ENCODE peak calls at places on chromosome 4, in six cellular contexts. One of them, this sample, is unnamed.

GRCh38 chr4:94342713-94343112 is at the start of gene HPGDS:
- DNase-seq in osteocyte: no peak
- DNase-seq in astrocyte of the cerebellum: no peak
- DNase-seq in uterus: no peak
- DNase-seq in breast epithelium: no peak
- DNase-seq in retinal pigment epithelial cell: no peak
- DNase-seq in this sample: no peak

GRCh38 chr4:26052663-26053534 is 138.9 kb downstream of the SMIM20 start:
- DNase-seq in uterus: no peak
- DNase-seq in astrocyte of the cerebellum: no peak
- DNase-seq in breast epithelium: no peak
- DNase-seq in retinal pigment epithelial cell: no peak
- DNase-seq in osteocyte: no peak
- DNase-seq in this sample: no peak

GRCh38 chr4:95362906-95363578 is 185.7 kb downstream of the UNC5C start:
- DNase-seq in uterus: peak
- DNase-seq in osteocyte: no peak
- DNase-seq in retinal pigment epithelial cell: no peak
- DNase-seq in astrocyte of the cerebellum: no peak
- DNase-seq in breast epithelium: no peak
- DNase-seq in this sample: no peak

GRCh38 chr4:32864713-32865351 is 2144.7 kb downstream of the PCDH7 start:
- DNase-seq in breast epithelium: no peak
- DNase-seq in astrocyte of the cerebellum: no peak
- DNase-seq in uterus: no peak
- DNase-seq in osteocyte: no peak
- DNase-seq in retinal pigment epithelial cell: no peak
- DNase-seq in this sample: no peak

GRCh38 chr4:106986486-106986885 is 49.6 kb downstream of the DKK2 start:
- DNase-seq in uterus: no peak
- DNase-seq in astrocyte of the cerebellum: peak
- DNase-seq in breast epithelium: no peak
- DNase-seq in osteocyte: no peak
- DNase-seq in retinal pigment epithelial cell: peak
- DNase-seq in this sample: no peak

GRCh38 chr4:48203819-48204218 is 65.8 kb downstream of the TEC start:
- DNase-seq in uterus: no peak
- DNase-seq in breast epithelium: no peak
- DNase-seq in osteocyte: no peak
- DNase-seq in retinal pigment epithelial cell: no peak
- DNase-seq in astrocyte of the cerebellum: no peak
- DNase-seq in this sample: no peak

GRCh38 chr4:17447675-17448298 is 64.1 kb downstream of the QDPR start:
- DNase-seq in astrocyte of the cerebellum: peak
- DNase-seq in uterus: peak
- DNase-seq in retinal pigment epithelial cell: peak
- DNase-seq in breast epithelium: no peak
- DNase-seq in osteocyte: no peak
- DNase-seq in this sample: no peak

GRCh38 chr4:107094976-107095375 is 58.9 kb upstream of the DKK2 start:
- DNase-seq in uterus: no peak
- DNase-seq in osteocyte: no peak
- DNase-seq in retinal pigment epithelial cell: no peak
- DNase-seq in astrocyte of the cerebellum: no peak
- DNase-seq in breast epithelium: no peak
- DNase-seq in this sample: no peak

GRCh38 chr4:102196221-102196620 is 149.1 kb downstream of the SLC39A8 start:
- DNase-seq in uterus: no peak
- DNase-seq in breast epithelium: no peak
- DNase-seq in retinal pigment epithelial cell: peak
- DNase-seq in osteocyte: no peak
- DNase-seq in astrocyte of the cerebellum: peak
- DNase-seq in this sample: no peak

GRCh38 chr4:53541577-53542206 is 49.6 kb downstream of the LNX1 start:
- DNase-seq in breast epithelium: no peak
- DNase-seq in osteocyte: no peak
- DNase-seq in uterus: peak
- DNase-seq in retinal pigment epithelial cell: peak
- DNase-seq in astrocyte of the cerebellum: peak
- DNase-seq in this sample: no peak

DNA sequence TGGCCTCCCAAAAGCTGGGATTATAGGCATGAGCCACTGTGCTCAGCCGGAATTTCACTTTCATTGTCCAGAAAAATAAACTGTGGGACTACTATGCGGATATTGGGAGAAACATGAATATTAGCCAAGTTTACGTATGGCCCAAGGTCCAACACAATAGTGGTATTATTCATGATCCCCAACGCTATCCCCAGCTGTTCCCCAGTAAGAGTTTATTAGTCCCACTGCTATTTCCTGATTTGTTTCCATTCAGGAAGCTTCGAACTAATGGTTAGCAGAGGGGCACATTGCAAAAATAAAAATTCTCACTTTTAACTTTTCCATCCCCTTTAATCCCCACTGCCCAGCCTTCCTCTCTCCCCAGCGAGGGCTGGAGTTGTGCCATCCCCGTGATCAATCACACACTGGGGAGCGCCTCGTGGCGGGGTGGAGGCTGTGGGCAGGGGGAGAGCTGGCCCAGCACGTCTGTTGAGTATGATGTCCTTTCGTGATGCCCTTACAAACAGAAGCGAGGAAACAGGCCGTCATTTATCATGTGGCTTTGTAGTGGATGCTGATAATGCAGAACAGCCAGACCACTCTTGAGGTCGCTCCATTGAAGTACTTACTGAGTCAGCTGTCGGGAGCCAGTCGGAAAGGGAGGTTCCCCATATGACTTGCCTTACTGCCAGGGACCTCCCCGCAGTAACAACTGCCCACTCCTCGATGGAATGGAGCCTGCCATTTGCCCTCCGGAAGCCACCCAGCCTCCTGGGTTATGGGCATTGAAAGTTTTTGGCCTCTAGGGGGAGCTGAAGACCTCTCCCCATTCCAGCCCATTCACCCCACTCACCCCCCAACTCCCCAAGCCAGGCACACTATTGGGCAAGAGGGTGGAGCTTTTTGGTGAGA is 117.0 kb downstream of the KDR start:
- DNase-seq in uterus: peak
- DNase-seq in breast epithelium: no peak
- DNase-seq in osteocyte: no peak
- DNase-seq in astrocyte of the cerebellum: no peak
- DNase-seq in retinal pigment epithelial cell: no peak
- DNase-seq in this sample: no peak
- TF ChIP-seq CTCF in uterus: no peak
- TF ChIP-seq CTCF in breast epithelium: no peak
- TF ChIP-seq CTCF in osteocyte: no peak
- TF ChIP-seq CTCF in astrocyte of the cerebellum: peak
- TF ChIP-seq CTCF in retinal pigment epithelial cell: peak
- TF ChIP-seq CTCF in this sample: no peak

GRCh38 chr4:121252224-121252806 is 88.2 kb upstream of the TNIP3 start:
- DNase-seq in astrocyte of the cerebellum: peak
- DNase-seq in retinal pigment epithelial cell: peak
- DNase-seq in uterus: peak
- DNase-seq in osteocyte: no peak
- DNase-seq in breast epithelium: no peak
- DNase-seq in this sample: no peak
- TF ChIP-seq CTCF in astrocyte of the cerebellum: peak
- TF ChIP-seq CTCF in retinal pigment epithelial cell: peak
- TF ChIP-seq CTCF in uterus: peak
- TF ChIP-seq CTCF in osteocyte: peak
- TF ChIP-seq CTCF in breast epithelium: peak
- TF ChIP-seq CTCF in this sample: peak

GRCh38 chr4:7650606-7651400 is 216.1 kb upstream of the PSAPL1 start:
- DNase-seq in astrocyte of the cerebellum: no peak
- DNase-seq in uterus: no peak
- DNase-seq in osteocyte: no peak
- DNase-seq in breast epithelium: no peak
- DNase-seq in retinal pigment epithelial cell: no peak
- DNase-seq in this sample: no peak
- TF ChIP-seq CTCF in astrocyte of the cerebellum: peak
- TF ChIP-seq CTCF in uterus: no peak
- TF ChIP-seq CTCF in osteocyte: no peak
- TF ChIP-seq CTCF in breast epithelium: no peak
- TF ChIP-seq CTCF in retinal pigment epithelial cell: peak
- TF ChIP-seq CTCF in this sample: no peak

GRCh38 chr4:142850478-142850877 is 4.4 kb upstream of the INPP4B start:
- DNase-seq in osteocyte: no peak
- DNase-seq in astrocyte of the cerebellum: no peak
- DNase-seq in breast epithelium: no peak
- DNase-seq in uterus: no peak
- DNase-seq in retinal pigment epithelial cell: no peak
- DNase-seq in this sample: no peak
- TF ChIP-seq CTCF in osteocyte: peak
- TF ChIP-seq CTCF in astrocyte of the cerebellum: peak
- TF ChIP-seq CTCF in breast epithelium: no peak
- TF ChIP-seq CTCF in uterus: no peak
- TF ChIP-seq CTCF in retinal pigment epithelial cell: peak
- TF ChIP-seq CTCF in this sample: no peak

DNA sequence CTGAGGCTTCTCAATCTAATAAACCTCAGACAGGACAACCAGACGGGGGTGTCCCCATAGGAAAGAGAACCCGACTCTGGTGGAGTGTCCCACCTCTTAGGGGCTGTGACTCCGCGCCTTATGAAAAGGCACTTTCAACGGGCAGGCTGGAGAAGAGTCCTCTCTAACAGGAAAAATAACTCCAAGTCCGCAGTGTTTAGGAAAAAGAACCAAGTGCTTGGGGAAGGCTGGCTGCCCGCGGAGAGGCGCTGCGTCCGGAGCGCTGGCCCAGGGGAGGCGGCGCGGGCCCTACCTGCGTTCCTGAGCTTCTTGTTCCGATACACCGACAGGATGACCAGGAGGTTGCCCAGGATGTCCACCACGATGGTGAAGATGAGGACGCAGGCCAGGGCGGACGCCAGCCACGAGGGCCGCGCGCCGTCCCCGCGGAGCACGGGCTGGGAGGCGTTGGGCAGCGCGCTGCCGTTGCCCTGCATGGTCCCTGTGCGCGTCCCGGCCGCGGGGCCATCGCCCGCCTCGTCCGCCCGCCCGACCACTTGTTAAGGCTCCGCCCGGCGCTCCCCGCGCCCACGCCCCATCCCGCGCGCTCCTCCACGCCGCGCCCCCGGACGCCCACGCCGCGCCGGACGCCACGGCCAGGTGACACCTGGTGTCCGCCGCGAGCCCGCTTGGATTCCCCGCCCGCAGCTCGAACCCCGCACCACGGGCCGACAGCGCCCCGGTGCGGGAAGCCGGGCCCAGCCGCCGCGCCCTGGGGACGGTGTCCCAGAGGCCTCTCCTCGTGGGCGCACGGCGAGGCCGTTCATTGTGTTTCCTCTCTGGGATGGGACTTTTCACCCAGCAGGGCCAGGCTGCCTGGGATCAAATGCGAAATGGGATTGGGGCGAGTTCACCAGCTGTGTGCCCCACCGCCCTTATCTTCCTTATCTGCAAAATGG is at the start of gene MTNR1A:
- DNase-seq in astrocyte of the cerebellum: no peak
- DNase-seq in uterus: no peak
- DNase-seq in breast epithelium: no peak
- DNase-seq in osteocyte: peak
- DNase-seq in retinal pigment epithelial cell: no peak
- DNase-seq in this sample: no peak
- TF ChIP-seq CTCF in astrocyte of the cerebellum: peak
- TF ChIP-seq CTCF in uterus: no peak
- TF ChIP-seq CTCF in breast epithelium: no peak
- TF ChIP-seq CTCF in osteocyte: peak
- TF ChIP-seq CTCF in retinal pigment epithelial cell: no peak
- TF ChIP-seq CTCF in this sample: no peak

GRCh38 chr4:3768842-3769641 is 2.9 kb downstream of the ADRA2C start:
- DNase-seq in astrocyte of the cerebellum: no peak
- DNase-seq in retinal pigment epithelial cell: no peak
- DNase-seq in uterus: no peak
- DNase-seq in osteocyte: no peak
- DNase-seq in breast epithelium: no peak
- DNase-seq in this sample: no peak

GRCh38 chr4:3769642-3770184 is 3.5 kb downstream of the ADRA2C start:
- DNase-seq in astrocyte of the cerebellum: no peak
- DNase-seq in breast epithelium: no peak
- DNase-seq in retinal pigment epithelial cell: no peak
- DNase-seq in uterus: no peak
- DNase-seq in osteocyte: no peak
- DNase-seq in this sample: no peak

GRCh38 chr4:3766791-3767561 is 791 bp downstream of the ADRA2C start:
- DNase-seq in breast epithelium: no peak
- DNase-seq in uterus: peak
- DNase-seq in astrocyte of the cerebellum: no peak
- DNase-seq in retinal pigment epithelial cell: no peak
- DNase-seq in osteocyte: no peak
- DNase-seq in this sample: no peak

GRCh38 chr4:3766207-3766790 is at the start of gene ADRA2C:
- DNase-seq in uterus: peak
- DNase-seq in retinal pigment epithelial cell: no peak
- DNase-seq in osteocyte: no peak
- DNase-seq in breast epithelium: no peak
- DNase-seq in astrocyte of the cerebellum: no peak
- DNase-seq in this sample: no peak

DNA sequence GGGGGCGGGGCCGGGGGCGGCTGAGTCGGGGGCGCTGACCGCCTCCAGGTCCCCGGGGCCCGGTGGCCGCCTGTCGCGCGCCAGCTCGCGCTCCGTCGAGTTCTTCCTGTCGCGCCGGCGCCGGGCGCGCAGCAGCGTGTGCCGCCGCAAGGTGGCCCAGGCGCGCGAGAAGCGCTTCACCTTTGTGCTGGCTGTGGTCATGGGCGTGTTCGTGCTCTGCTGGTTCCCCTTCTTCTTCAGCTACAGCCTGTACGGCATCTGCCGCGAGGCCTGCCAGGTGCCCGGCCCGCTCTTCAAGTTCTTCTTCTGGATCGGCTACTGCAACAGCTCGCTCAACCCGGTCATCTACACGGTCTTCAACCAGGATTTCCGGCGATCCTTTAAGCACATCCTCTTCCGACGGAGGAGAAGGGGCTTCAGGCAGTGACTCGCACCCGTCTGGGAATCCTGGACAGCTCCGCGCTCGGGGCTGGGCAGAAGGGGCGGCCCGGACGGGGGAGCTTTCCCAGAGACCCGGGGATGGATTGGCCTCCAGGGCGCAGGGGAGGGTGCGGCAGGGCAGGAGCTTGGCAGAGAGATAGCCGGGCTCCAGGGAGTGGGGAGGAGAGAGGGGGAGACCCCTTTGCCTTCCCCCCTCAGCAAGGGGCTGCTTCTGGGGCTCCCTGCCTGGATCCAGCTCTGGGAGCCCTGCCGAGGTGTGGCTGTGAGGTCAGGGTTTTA is 1.5 kb downstream of the ADRA2C start:
- DNase-seq in retinal pigment epithelial cell: no peak
- DNase-seq in astrocyte of the cerebellum: no peak
- DNase-seq in uterus: no peak
- DNase-seq in osteocyte: no peak
- DNase-seq in breast epithelium: no peak
- DNase-seq in this sample: no peak
- TF ChIP-seq CTCF in retinal pigment epithelial cell: peak
- TF ChIP-seq CTCF in astrocyte of the cerebellum: no peak
- TF ChIP-seq CTCF in uterus: no peak
- TF ChIP-seq CTCF in osteocyte: no peak
- TF ChIP-seq CTCF in breast epithelium: no peak
- TF ChIP-seq CTCF in this sample: no peak